ENCODE peak calls at places on chromosomes 13 and 19, in six cellular contexts. O, S, Z, P, Q and K are unnamed samples.

GRCh38 chr19:39406656-39407393 is at the start of gene ZFP36:
- DNase-seq in O (peak), S (peak), Z (peak), P (peak), Q (peak), K (peak)

GRCh38 chr19:8515317-8515716 is 1.4 kb upstream of the ZNF414 start:
- DNase-seq in O (no peak), S (no peak), Z (no peak), P (no peak), Q (no peak), K (no peak)

GRCh38 chr13:60788156-60788829 is 391.3 kb downstream of the TDRD3 start:
- DNase-seq in O (no peak), S (peak), Z (peak), P (no peak), Q (peak), K (no peak)

GRCh38 chr13:73722120-73722519 is 412.1 kb downstream of the KLF12 start:
- DNase-seq in O (no peak), S (peak), Z (no peak), P (no peak), Q (no peak), K (peak)

GRCh38 chr13:76813874-76814273 is 72.3 kb downstream of the KCTD12 start:
- DNase-seq in O (no peak), S (no peak), Z (no peak), P (no peak), Q (no peak), K (no peak)

GRCh38 chr19:2055871-2056809 is 5.1 kb upstream of the MKNK2 start:
- DNase-seq in O (no peak), S (peak), Z (peak), P (peak), Q (peak), K (no peak)

GRCh38 chr13:100473493-100474044 is 115.0 kb downstream of the GGACT start:
- DNase-seq in O (no peak), S (no peak), Z (no peak), P (no peak), Q (no peak), K (no peak)

GRCh38 chr19:351976-352625 is 7.5 kb upstream of the MIER2 start:
- DNase-seq in O (no peak), S (no peak), Z (no peak), P (no peak), Q (peak), K (no peak)

GRCh38 chr19:10510301-10510802 is 6.9 kb downstream of the S1PR5 start:
- DNase-seq in O (peak), S (no peak), Z (no peak), P (no peak), Q (no peak), K (peak)

GRCh38 chr19:23392706-23393105 is 2.6 kb downstream of the ZNF91 start:
- DNase-seq in O (no peak), S (peak), Z (no peak), P (no peak), Q (no peak), K (no peak)

GRCh38 chr13:79724348-79725103 is 243.6 kb downstream of the NDFIP2 start:
- DNase-seq in O (no peak), S (peak), Z (no peak), P (no peak), Q (no peak), K (no peak)

GRCh38 chr19:10740798-10741197 is 22.9 kb downstream of the DNM2 start:
- DNase-seq in O (no peak), S (no peak), Z (no peak), P (no peak), Q (no peak), K (no peak)

GRCh38 chr19:18429717-18430416 is 8.1 kb downstream of the ISYNA1 start:
- DNase-seq in O (no peak), S (no peak), Z (peak), P (no peak), Q (no peak), K (no peak)

GRCh38 chr19:19642506-19643157 is 825 bp downstream of the GMIP start:
- DNase-seq in O (no peak), S (no peak), Z (no peak), P (no peak), Q (no peak), K (peak)

GRCh38 chr13:107586216-107586615 is 629.1 kb downstream of the LIG4 start:
- DNase-seq in O (no peak), S (peak), Z (no peak), P (no peak), Q (no peak), K (no peak)

GRCh38 chr19:29285878-29286277 is 72.9 kb upstream of the UQCRFS1 start:
- DNase-seq in O (peak), S (no peak), Z (no peak), P (no peak), Q (no peak), K (no peak)

GRCh38 chr19:53906211-53907192 is 2.6 kb upstream of the CACNG7 start:
- DNase-seq in O (peak), S (no peak), Z (peak), P (peak), Q (peak), K (peak)

GRCh38 chr19:38284422-38284821 is 19.6 kb upstream of the C19orf33 start:
- DNase-seq in O (no peak), S (no peak), Z (no peak), P (no peak), Q (no peak), K (peak)

GRCh38 chr19:17128820-17129219 is 53.2 kb downstream of the MYO9B start:
- DNase-seq in O (no peak), S (no peak), Z (no peak), P (no peak), Q (no peak), K (no peak)

GRCh38 chr13:48233097-48233885 is at the start of gene ITM2B:
- DNase-seq in O (peak), S (peak), Z (peak), P (peak), Q (peak), K (peak)
- TF ChIP-seq CTCF in O (peak), S (peak), Z (peak), P (peak), Q (peak), K (peak)

DNA sequence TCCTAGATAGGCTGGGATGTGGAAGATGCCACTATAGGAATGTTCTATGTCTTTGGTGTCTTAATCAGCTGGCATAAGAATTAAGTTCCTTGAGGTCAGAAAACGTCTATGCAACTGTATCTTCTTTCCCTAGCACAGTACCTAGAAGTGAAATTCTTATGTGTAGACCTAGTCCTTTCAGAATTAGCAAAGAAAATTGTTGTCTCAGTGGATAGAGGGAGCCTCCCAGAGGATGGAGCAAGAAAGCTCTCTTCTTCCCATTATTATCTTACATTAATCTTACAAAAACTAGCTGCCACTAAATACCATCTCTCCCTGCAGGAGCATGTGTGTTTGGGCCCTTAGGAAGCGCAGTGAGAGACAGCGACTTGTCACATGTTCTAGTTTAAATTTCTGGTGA is 11.6 kb downstream of the CLDN10 start:
- DNase-seq in O (no peak), S (no peak), Z (no peak), P (no peak), Q (no peak), K (no peak)
- TF ChIP-seq CTCF in O (peak), S (no peak), Z (no peak), P (no peak), Q (peak), K (no peak)

GRCh38 chr13:102815788-102816187 is 16.9 kb downstream of the BIVM start:
- DNase-seq in O (no peak), S (no peak), Z (no peak), P (no peak), Q (no peak), K (no peak)

GRCh38 chr13:102816633-102817032 is 17.7 kb downstream of the BIVM start:
- DNase-seq in O (no peak), S (peak), Z (no peak), P (no peak), Q (no peak), K (no peak)

GRCh38 chr13:102814793-102815192 is 15.9 kb downstream of the BIVM start:
- DNase-seq in O (no peak), S (no peak), Z (no peak), P (no peak), Q (no peak), K (no peak)

GRCh38 chr13:102817241-102817640 is 18.3 kb downstream of the BIVM start:
- DNase-seq in O (no peak), S (no peak), Z (no peak), P (no peak), Q (no peak), K (no peak)

GRCh38 chr13:102817907-102818306 is 19.0 kb downstream of the BIVM start:
- DNase-seq in O (no peak), S (peak), Z (no peak), P (no peak), Q (no peak), K (no peak)
- TF ChIP-seq CTCF in O (no peak), S (no peak), Z (no peak), P (no peak), Q (no peak), K (no peak)

GRCh38 chr13:44648392-44649117 is 72.4 kb upstream of the TSC22D1 start:
- DNase-seq in O (no peak), S (no peak), Z (no peak), P (no peak), Q (no peak), K (peak)
- TF ChIP-seq CTCF in O (peak), S (peak), Z (no peak), P (peak), Q (peak), K (no peak)

DNA sequence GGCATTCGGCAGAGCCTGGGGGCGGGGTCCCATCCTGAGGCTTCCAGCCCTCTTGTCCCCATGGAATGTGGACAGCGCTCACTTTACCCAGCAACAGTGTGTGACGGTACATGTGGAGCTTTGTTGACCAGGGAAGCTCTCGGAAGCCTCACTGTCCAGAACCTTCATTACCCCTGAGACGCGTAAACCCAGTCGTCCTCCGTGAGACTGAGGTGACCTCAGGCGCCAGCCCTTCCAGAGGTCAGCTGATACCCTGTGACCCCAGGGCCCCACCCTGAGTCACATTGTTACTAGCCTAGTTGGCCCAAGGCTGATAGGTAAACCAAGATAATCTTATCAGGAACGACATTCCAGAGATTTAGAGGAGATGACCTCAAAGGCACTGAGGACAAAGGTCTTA is 10.2 kb upstream of the TMEM160 start:
- DNase-seq in O (no peak), S (no peak), Z (no peak), P (no peak), Q (no peak), K (no peak)
- TF ChIP-seq CTCF in O (no peak), S (no peak), Z (no peak), P (no peak), Q (no peak), K (no peak)

GRCh38 chr19:3534375-3535234 is 4.4 kb upstream of the TEKTIP1 start:
- DNase-seq in O (no peak), S (no peak), Z (no peak), P (no peak), Q (no peak), K (no peak)

GRCh38 chr19:3536429-3537100 is 2.4 kb upstream of the TEKTIP1 start:
- DNase-seq in O (no peak), S (no peak), Z (peak), P (no peak), Q (peak), K (no peak)

GRCh38 chr19:3537101-3537437 is 1.9 kb upstream of the TEKTIP1 start:
- DNase-seq in O (no peak), S (no peak), Z (no peak), P (no peak), Q (no peak), K (no peak)

GRCh38 chr19:3533563-3534216 is 5.3 kb upstream of the TEKTIP1 start:
- DNase-seq in O (no peak), S (no peak), Z (no peak), P (no peak), Q (no peak), K (no peak)

GRCh38 chr19:3535235-3535921 is 3.6 kb upstream of the TEKTIP1 start:
- DNase-seq in O (no peak), S (no peak), Z (no peak), P (no peak), Q (no peak), K (no peak)
- TF ChIP-seq CTCF in O (no peak), S (no peak), Z (no peak), P (no peak), Q (no peak), K (no peak)

DNA sequence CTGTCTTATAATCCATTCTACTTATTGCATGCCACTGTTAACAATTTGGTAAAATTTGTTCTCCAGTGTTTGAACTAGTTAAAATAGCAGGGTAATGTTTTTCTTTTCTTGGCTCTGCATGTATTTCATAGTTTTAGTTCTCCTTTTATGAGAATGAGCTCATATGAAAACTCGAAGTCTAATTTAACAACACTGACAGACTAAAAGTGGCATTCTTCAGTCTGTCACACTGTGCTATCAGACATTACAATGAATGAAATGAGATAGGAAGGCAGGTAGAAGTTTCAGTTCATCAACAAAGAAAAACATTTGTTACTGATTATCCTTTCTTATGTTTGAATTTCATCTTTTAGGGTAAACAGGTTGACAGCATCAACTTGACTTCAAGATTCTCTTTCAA is 10.1 kb downstream of the SPRYD7 start:
- DNase-seq in O (no peak), S (no peak), Z (no peak), P (peak), Q (no peak), K (peak)
- TF ChIP-seq CTCF in O (no peak), S (no peak), Z (no peak), P (no peak), Q (no peak), K (no peak)

GRCh38 chr13:24670174-24670573 is 10.0 kb upstream of the ATP12A start:
- DNase-seq in O (no peak), S (no peak), Z (no peak), P (no peak), Q (no peak), K (no peak)

GRCh38 chr13:24672141-24673132 is 7.8 kb upstream of the ATP12A start:
- DNase-seq in O (no peak), S (no peak), Z (no peak), P (no peak), Q (no peak), K (no peak)

GRCh38 chr13:24668955-24669354 is 11.3 kb upstream of the ATP12A start:
- DNase-seq in O (no peak), S (no peak), Z (no peak), P (no peak), Q (no peak), K (no peak)

GRCh38 chr13:24670927-24671326 is 9.3 kb upstream of the ATP12A start:
- DNase-seq in O (peak), S (peak), Z (no peak), P (no peak), Q (no peak), K (no peak)

DNA sequence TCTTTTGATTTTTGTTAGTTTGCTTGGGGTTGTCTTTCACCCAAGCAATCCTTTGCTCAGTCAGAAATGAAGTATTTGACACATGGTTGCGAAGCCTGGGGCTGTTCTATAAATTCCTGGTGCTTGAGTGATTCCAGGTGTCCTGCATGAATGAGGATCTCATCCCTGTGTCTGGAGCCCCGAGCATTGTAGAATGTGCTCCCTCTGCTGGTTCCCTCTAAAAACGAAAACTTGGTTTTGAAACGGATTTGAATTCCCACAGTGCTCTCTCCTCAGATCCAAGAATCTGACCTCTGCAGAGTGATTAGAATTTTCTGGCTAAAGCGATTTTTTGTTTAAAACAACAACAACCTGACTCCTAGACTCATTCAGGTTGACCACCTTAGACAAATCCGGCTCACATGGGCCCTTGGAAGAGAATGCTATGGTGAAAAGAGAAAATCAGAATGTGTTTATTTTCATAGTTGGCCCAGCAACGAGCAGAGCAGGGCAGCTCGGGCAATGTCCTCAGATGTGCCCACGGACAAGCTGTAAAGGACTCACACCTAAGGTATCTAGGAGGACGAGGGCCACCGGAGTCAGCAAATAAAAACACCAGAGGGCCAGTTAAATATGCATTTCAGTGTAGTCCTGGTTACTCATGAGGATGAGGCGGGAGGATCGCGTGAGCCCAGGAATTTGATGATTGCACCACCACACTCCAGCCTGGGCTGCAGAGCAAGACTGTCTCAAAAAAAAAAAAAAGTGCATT is 8.7 kb upstream of the ATP12A start:
- DNase-seq in O (peak), S (peak), Z (no peak), P (no peak), Q (no peak), K (peak)
- TF ChIP-seq CTCF in O (peak), S (peak), Z (peak), P (peak), Q (peak), K (peak)

DNA sequence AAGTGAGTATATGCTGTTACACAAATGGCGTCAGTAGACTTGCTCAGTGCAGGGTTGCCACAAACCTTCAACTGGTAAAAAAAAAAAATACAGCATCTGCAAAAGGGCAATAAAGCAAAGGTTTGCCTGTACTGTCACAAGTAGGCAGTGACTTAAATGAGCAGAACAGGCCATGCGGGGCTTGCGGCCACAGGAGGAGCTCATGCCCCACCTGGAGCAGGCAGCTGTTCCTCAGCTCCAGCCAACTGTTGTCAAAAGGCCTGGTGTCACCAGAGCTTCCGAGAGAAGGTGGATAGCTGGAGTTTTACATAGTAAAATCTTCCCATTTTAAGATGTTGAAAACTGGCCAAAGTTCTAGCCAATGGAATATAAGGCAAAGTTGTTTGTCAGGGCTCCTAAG is 7.7 kb downstream of the ATP7B start:
- DNase-seq in O (peak), S (no peak), Z (no peak), P (no peak), Q (no peak), K (no peak)
- TF ChIP-seq CTCF in O (peak), S (no peak), Z (no peak), P (no peak), Q (peak), K (no peak)

GRCh38 chr13:23549724-23550123 is 20.5 kb upstream of the TNFRSF19 start:
- DNase-seq in O (no peak), S (no peak), Z (no peak), P (no peak), Q (no peak), K (no peak)
- TF ChIP-seq CTCF in O (no peak), S (no peak), Z (no peak), P (no peak), Q (no peak), K (no peak)